ENCODE peak calls at places on chromosomes 1 and 21, in nine cellular contexts. O is A549, B is Panc1, Y is K562, L is GM12878, V is SK-N-SH, Z is HL-60, T is HCT116, A is HepG2. J is an unnamed sample.

GRCh38 chr1:24918995-24919605 is 11.0 kb downstream of the RUNX3 start:
- DNase-seq in Y (no peak), L (no peak), T (no peak), Z (no peak), B (no peak), A (no peak), O (no peak), V (no peak), J (no peak)

GRCh38 chr1:100452641-100453040 is 85.3 kb upstream of the GPR88 start:
- DNase-seq in Y (no peak), L (no peak), V (no peak), O (no peak), Z (no peak), A (no peak), T (no peak), B (no peak), J (no peak)

GRCh38 chr21:36134820-36135390 is at the start of gene CBR3:
- DNase-seq in O (peak), B (no peak), Y (no peak), T (no peak), L (no peak), A (no peak), Z (no peak), V (peak), J (peak)

GRCh38 chr1:176102700-176103244 is 104.3 kb downstream of the COP1 start:
- DNase-seq in V (no peak), Z (no peak), A (no peak), B (no peak), L (no peak), O (no peak), Y (no peak), T (no peak), J (no peak)

GRCh38 chr1:26110731-26111529 is 694 bp upstream of the PDIK1L start:
- DNase-seq in Z (peak), T (peak), O (peak), L (no peak), V (peak), B (no peak), Y (peak), A (peak), J (peak)

GRCh38 chr1:90211101-90211500 is 216.2 kb downstream of the ZNF326 start:
- DNase-seq in Y (no peak), B (no peak), O (no peak), Z (no peak), A (no peak), V (no peak), T (no peak), L (no peak), J (no peak)

GRCh38 chr1:3799976-3800685 is 3.8 kb upstream of the LRRC47 start:
- DNase-seq in Z (no peak), B (no peak), T (no peak), Y (no peak), V (no peak), A (no peak), L (no peak), O (no peak), J (no peak)

GRCh38 chr21:16535100-16535418 is 805.3 kb downstream of the USP25 start:
- DNase-seq in Z (no peak), Y (no peak), A (no peak), T (no peak), V (peak), B (no peak), L (no peak), O (no peak), J (no peak)

GRCh38 chr1:15799004-15799867 is 8.2 kb downstream of the UQCRHL start:
- DNase-seq in T (peak), Z (no peak), L (no peak), Y (peak), B (peak), V (no peak), A (peak), O (peak), J (peak)

GRCh38 chr21:35035581-35035980 is 13.5 kb downstream of the RUNX1 start:
- DNase-seq in Y (no peak), L (no peak), Z (no peak), B (no peak), T (no peak), V (no peak), O (no peak), A (no peak), J (no peak)

GRCh38 chr1:4725416-4725815 is 71.0 kb downstream of the AJAP1 start:
- DNase-seq in L (no peak), Y (no peak), T (no peak), Z (no peak), B (no peak), A (no peak), O (no peak), V (no peak), J (no peak)

GRCh38 chr1:204262506-204263239 is 48.9 kb upstream of the GOLT1A start:
- DNase-seq in Z (no peak), T (no peak), V (no peak), A (no peak), Y (no peak), L (no peak), B (no peak), O (no peak), J (no peak)

GRCh38 chr1:86423873-86424272 is at the start of gene CLCA2:
- DNase-seq in Y (no peak), B (no peak), A (no peak), T (no peak), O (no peak), Z (no peak), V (no peak), L (no peak), J (no peak)

GRCh38 chr1:8427493-8427892 is 109.6 kb downstream of the SLC45A1 start:
- DNase-seq in L (peak), Z (peak), O (no peak), Y (no peak), A (no peak), V (no peak), T (no peak), B (no peak), J (no peak)

GRCh38 chr21:34510148-34511142 is 1.6 kb downstream of the KCNE1 start:
- DNase-seq in L (no peak), O (peak), V (peak), Y (peak), T (peak), Z (peak), B (no peak), A (peak), J (peak)

GRCh38 chr1:52569333-52570265 is 16.7 kb upstream of the TUT4 start:
- DNase-seq in T (no peak), O (no peak), Z (peak), Y (no peak), B (no peak), V (no peak), L (no peak), A (no peak), J (no peak)

GRCh38 chr1:63318255-63319068 is 3.9 kb upstream of the FOXD3 start:
- DNase-seq in L (no peak), T (no peak), B (no peak), V (peak), Z (no peak), A (no peak), O (no peak), Y (no peak), J (peak)

GRCh38 chr21:29654855-29655254 is 284.9 kb downstream of the GRIK1 start:
- DNase-seq in Z (no peak), B (no peak), A (no peak), T (no peak), Y (no peak), V (no peak), O (no peak), L (no peak), J (no peak)

GRCh38 chr1:156797212-156797871 is 19.3 kb downstream of the SH2D2A start:
- DNase-seq in L (no peak), B (peak), A (peak), V (peak), Z (peak), T (peak), O (peak), Y (peak), J (peak)

GRCh38 chr1:179876289-179876715 is 1.3 kb downstream of the TOR1AIP2 start:
- DNase-seq in B (no peak), Y (peak), T (no peak), V (no peak), L (no peak), O (no peak), A (peak), Z (peak), J (no peak)

GRCh38 chr1:6025269-6026094 is 20.2 kb upstream of the KCNAB2 start:
- DNase-seq in Z (no peak), Y (no peak), O (no peak), B (no peak), V (no peak), A (no peak), T (no peak), L (no peak), J (no peak)

GRCh38 chr1:202182040-202182877 is 11.3 kb upstream of the LGR6 start:
- DNase-seq in B (no peak), Y (no peak), V (no peak), T (no peak), Z (no peak), A (no peak), O (no peak), L (no peak), J (no peak)

GRCh38 chr1:27727126-27727525 is 1.4 kb downstream of the FAM76A start:
- DNase-seq in V (no peak), Y (no peak), T (no peak), Z (no peak), B (no peak), A (no peak), L (no peak), O (no peak), J (no peak)

GRCh38 chr1:96971849-96972602 is 250.4 kb downstream of the PTBP2 start:
- DNase-seq in O (no peak), L (no peak), B (no peak), A (no peak), V (no peak), T (no peak), Z (no peak), Y (no peak), J (no peak)

GRCh38 chr1:23864801-23865542 is 3.1 kb downstream of the FUCA1 start:
- DNase-seq in Z (no peak), O (no peak), T (no peak), V (no peak), L (no peak), B (no peak), Y (no peak), A (no peak), J (no peak)

GRCh38 chr1:209160230-209160629 is 423.3 kb upstream of the CAMK1G start:
- DNase-seq in B (no peak), L (no peak), Z (no peak), A (no peak), Y (no peak), T (no peak), O (no peak), V (no peak), J (no peak)

GRCh38 chr1:61588736-61589381 is 136.1 kb downstream of the TM2D1 start:
- DNase-seq in V (peak), T (peak), O (peak), Z (peak), Y (peak), A (peak), B (peak), L (peak), J (peak)

GRCh38 chr1:11908139-11909021 is 17.8 kb downstream of the KIAA2013 start:
- DNase-seq in Y (peak), L (peak), A (peak), V (peak), O (peak), T (peak), B (peak), Z (peak), J (peak)

GRCh38 chr1:119225831-119226230 is 85.4 kb upstream of the WARS2 start:
- DNase-seq in A (no peak), T (no peak), O (no peak), Z (no peak), Y (no peak), L (no peak), B (no peak), V (no peak), J (peak)

GRCh38 chr21:44729336-44730027 is 18.1 kb upstream of the TSPEAR start:
- DNase-seq in A (no peak), Y (no peak), L (no peak), Z (no peak), O (no peak), B (no peak), T (no peak), V (no peak), J (no peak)

GRCh38 chr1:20168547-20169491 is 17.1 kb upstream of the UBXN10 start:
- DNase-seq in L (no peak), Z (no peak), Y (no peak), T (no peak), B (no peak), O (no peak), A (no peak), V (peak), J (no peak)

GRCh38 chr1:22256213-22256512 is 113.3 kb upstream of the WNT4 start:
- DNase-seq in Z (no peak), A (no peak), O (no peak), L (no peak), V (no peak), B (no peak), T (no peak), Y (no peak), J (no peak)

GRCh38 chr1:9891207-9891606 is 18.9 kb downstream of the CTNNBIP1 start:
- DNase-seq in O (no peak), B (no peak), A (no peak), T (no peak), L (no peak), Z (no peak), Y (no peak), V (no peak), J (no peak)

DNA sequence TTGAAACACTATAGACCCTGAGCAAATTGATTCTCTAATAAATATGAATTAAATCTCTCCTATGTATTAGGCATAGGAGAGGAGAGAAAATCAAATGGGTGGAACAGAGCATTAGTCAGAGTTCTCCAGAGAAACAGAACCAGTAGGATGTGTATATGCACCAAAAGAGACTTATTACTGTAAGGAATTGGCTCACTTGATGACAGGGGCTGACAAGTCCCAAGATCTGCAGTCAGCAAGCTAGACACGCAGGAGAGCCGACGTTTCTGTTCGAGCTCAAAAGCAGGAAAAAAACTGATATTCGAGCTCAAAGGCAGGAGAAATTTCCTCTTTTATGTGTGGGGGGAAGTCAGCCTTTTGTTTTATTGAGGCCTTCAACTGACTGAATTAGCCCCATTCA is 259.2 kb upstream of the KAZN start:
- DNase-seq in B (no peak), Y (no peak), L (no peak), V (no peak), A (no peak), Z (no peak), T (no peak), O (no peak), J (no peak)
- TF ChIP-seq REST in B (no peak), Y (no peak), L (no peak), V (no peak), A (no peak), Z (no peak), T (no peak), O (no peak), J (no peak)

DNA sequence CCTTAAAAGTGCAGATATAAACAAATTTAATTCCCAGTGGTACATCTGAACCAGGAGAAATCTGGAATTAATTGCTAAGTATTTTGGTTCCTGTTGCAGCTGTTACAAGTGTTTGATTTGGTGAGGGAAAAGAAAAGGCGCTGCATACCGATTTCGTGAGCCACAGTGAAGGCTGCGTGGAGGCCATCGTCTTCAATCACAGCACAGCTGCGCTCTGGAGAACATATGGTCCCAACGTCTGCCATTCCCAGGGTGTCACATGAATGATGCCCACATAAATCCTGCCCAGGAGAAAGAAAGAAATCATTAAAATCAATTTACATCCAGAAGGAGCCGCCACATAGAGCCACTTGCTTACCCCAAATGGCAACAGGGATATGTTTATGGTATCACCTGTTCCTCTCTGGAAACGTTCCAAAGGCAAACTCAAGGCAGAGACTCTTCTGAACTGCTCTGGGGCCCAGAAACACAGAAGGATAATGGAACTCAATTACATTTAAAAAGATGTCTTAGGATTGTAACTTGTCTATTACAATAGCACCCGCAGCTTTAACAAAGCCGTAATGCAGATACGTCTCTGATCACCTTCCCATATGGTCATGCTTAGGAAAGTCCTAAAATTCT is 12.2 kb downstream of the ADAMTS5 start:
- DNase-seq in O (no peak), T (no peak), Z (no peak), L (no peak), Y (no peak), B (no peak), A (no peak), V (no peak), J (no peak)
- TF ChIP-seq REST in O (no peak), T (no peak), Z (no peak), L (no peak), Y (no peak), B (no peak), A (no peak), V (no peak), J (no peak)

DNA sequence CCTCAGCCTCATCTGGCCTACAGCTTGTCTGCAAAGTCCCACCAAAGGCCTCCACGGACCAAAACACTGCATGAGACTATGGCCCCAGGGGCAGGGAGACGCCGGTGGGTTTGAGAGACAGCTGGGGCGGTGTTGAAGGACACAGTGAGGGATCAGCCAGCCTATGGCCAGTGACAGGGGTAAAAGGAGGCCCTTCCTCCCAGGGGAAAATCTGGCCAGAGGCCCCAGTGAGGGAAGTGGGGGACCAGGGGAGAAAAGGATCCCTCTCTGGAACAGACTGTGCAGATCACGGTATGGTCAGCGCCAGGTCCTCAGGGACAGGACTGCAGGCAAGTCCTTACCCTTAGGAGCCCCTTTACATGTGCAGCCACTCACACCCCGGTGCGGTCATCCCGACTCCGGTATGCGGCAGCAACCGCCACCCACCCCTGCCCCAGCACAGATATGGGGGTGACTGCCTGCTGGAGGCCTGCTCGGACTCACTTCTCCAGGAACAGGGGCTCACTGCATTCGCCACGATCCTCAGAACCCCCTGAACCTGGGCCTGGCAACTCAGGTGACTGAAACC is 1.3 kb downstream of the CERS2 start:
- DNase-seq in T (no peak), O (no peak), B (no peak), Z (no peak), L (no peak), Y (peak), V (peak), A (no peak), J (no peak)
- TF ChIP-seq REST in T (no peak), O (no peak), B (no peak), Z (no peak), L (no peak), Y (no peak), V (no peak), A (no peak), J (no peak)

GRCh38 chr1:212651521-212651920 is 43.0 kb downstream of the ATF3 start:
- DNase-seq in Z (no peak), L (no peak), V (no peak), B (no peak), A (no peak), O (no peak), T (no peak), Y (no peak), J (no peak)
- TF ChIP-seq REST in Z (no peak), L (no peak), V (no peak), B (no peak), A (no peak), O (no peak), T (no peak), Y (no peak), J (no peak)

DNA sequence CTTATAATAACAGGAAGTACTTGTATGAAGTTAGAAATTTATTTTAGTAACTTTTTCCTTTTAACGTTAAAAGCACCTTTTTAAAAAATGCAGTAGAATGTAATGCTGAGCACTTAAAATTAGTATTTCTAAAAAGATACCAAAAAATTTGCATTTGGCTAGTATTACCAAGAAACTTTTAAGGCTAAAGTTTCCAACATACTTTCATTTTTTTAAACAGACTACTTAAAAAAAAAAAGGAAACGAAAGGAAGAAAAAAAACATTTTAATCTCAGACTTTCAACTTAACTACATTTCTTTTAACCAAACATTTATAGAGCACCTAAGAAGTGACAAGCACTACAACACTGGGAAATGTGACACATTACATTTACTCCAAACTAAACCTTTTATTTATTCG is 2.8 kb downstream of the ARID4B start:
- DNase-seq in A (no peak), Z (no peak), L (no peak), O (no peak), T (no peak), B (no peak), Y (no peak), V (no peak), J (no peak)
- TF ChIP-seq REST in A (no peak), Z (no peak), L (no peak), O (no peak), T (no peak), B (no peak), Y (no peak), V (no peak), J (no peak)

GRCh38 chr1:230334447-230334837 is 91.7 kb downstream of the PGBD5 start:
- DNase-seq in T (no peak), A (no peak), L (no peak), O (no peak), V (no peak), Z (no peak), Y (no peak), B (no peak), J (no peak)

GRCh38 chr1:230332429-230333088 is 93.6 kb downstream of the PGBD5 start:
- DNase-seq in V (no peak), L (no peak), A (no peak), Y (peak), Z (no peak), O (no peak), B (no peak), T (no peak), J (peak)

GRCh38 chr1:230337266-230337665 is 88.9 kb downstream of the PGBD5 start:
- DNase-seq in T (no peak), Z (no peak), B (no peak), Y (no peak), V (no peak), A (no peak), L (no peak), O (no peak), J (no peak)

GRCh38 chr1:230335861-230336549 is 90.1 kb downstream of the PGBD5 start:
- DNase-seq in V (no peak), O (no peak), B (no peak), L (no peak), Z (no peak), A (no peak), T (no peak), Y (no peak), J (no peak)

GRCh38 chr1:230333590-230334446 is 92.3 kb downstream of the PGBD5 start:
- DNase-seq in Y (no peak), T (no peak), L (no peak), V (no peak), A (no peak), O (no peak), Z (no peak), B (no peak), J (no peak)
- TF ChIP-seq REST in Y (no peak), T (no peak), L (no peak), V (no peak), A (no peak), O (no peak), Z (no peak), B (no peak), J (no peak)

GRCh38 chr1:243213045-243213787 is 41.9 kb downstream of the CEP170 start:
- DNase-seq in V (no peak), T (no peak), L (no peak), B (no peak), Y (no peak), Z (no peak), A (no peak), O (no peak), J (no peak)
- TF ChIP-seq REST in V (no peak), T (no peak), L (no peak), B (no peak), Y (no peak), Z (no peak), A (no peak), O (no peak), J (no peak)

J was measured in GM23338.